ENCODE peak calls at places on chromosome 2, in four cellular contexts. N is astrocyte of the spinal cord, Z is heart right ventricle, U is endodermal cell. M is an unnamed sample.

GRCh38 chr2:58186501-58186900 is 54.6 kb downstream of the FANCL start:
- DNase-seq in Z (no peak), U (no peak), N (no peak), M (no peak)

GRCh38 chr2:98508690-98509054 is 64.0 kb downstream of the INPP4A start:
- DNase-seq in U (no peak), N (peak), Z (no peak), M (no peak)

GRCh38 chr2:11573418-11574175 is 39.8 kb downstream of the GREB1 start:
- DNase-seq in N (peak), U (peak), Z (no peak), M (no peak)

GRCh38 chr2:9951522-9952285 is at the start of gene GRHL1:
- DNase-seq in U (peak), Z (peak), N (peak), M (peak)

GRCh38 chr2:55843096-55843991 is 80.2 kb downstream of the EFEMP1 start:
- DNase-seq in N (peak), Z (no peak), U (no peak), M (no peak)

GRCh38 chr2:88737385-88737784 is 45.9 kb downstream of the RPIA start:
- DNase-seq in Z (no peak), U (no peak), N (no peak), M (no peak)

GRCh38 chr2:172094319-172095145 is 8.2 kb downstream of the DLX2 start:
- DNase-seq in N (no peak), Z (peak), U (peak), M (no peak)

GRCh38 chr2:20745924-20746555 is 76.9 kb downstream of the LDAH start:
- DNase-seq in Z (no peak), N (no peak), U (no peak), M (no peak)

GRCh38 chr2:215931256-215931903 is 82.0 kb downstream of the MREG start:
- DNase-seq in Z (no peak), N (peak), U (peak), M (peak)

GRCh38 chr2:172969171-172969570 is 106.5 kb upstream of the MAP3K20 start:
- DNase-seq in U (no peak), Z (no peak), N (no peak), M (no peak)

GRCh38 chr2:134705861-134706586 is 12.8 kb downstream of the TMEM163 start:
- DNase-seq in N (no peak), Z (no peak), U (peak), M (no peak)

GRCh38 chr2:240247868-240248820 is 107.7 kb upstream of the OTOS start:
- DNase-seq in Z (no peak), U (peak), N (no peak), M (no peak)

GRCh38 chr2:100767810-100768806 is 51.8 kb upstream of the NPAS2 start:
- DNase-seq in Z (no peak), N (no peak), U (no peak), M (no peak)

GRCh38 chr2:100767224-100767653 is 52.7 kb upstream of the NPAS2 start:
- DNase-seq in Z (no peak), N (peak), U (no peak), M (no peak)

GRCh38 chr2:100766806-100767205 is 53.1 kb upstream of the NPAS2 start:
- DNase-seq in N (peak), U (no peak), Z (no peak), M (no peak)

GRCh38 chr2:100773538-100773937 is 46.4 kb upstream of the NPAS2 start:
- DNase-seq in N (no peak), Z (no peak), U (no peak), M (no peak)

DNA sequence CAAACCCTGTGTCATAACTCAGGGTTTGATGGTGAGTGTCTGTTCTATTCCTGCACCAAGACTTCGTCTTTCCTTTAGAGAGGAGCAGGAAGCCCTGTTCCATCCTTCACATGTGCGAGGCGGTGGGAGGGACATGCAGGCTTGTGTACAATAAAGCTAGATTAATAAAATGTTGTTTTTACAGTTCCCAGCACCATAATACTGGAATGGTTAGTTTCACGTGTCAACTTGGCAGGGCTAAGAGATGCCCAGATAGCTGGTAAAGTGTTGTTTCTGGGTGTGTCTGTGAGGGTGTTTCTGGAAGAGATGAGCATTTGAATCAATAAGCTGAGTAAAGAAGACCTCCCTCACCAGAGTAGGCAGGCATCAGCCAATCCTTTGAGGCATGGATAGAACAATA is 48.8 kb upstream of the NPAS2 start:
- DNase-seq in U (no peak), N (no peak), Z (no peak), M (no peak)
- TF ChIP-seq CTCF in U (no peak), N (no peak), Z (no peak), M (no peak)

GRCh38 chr2:44801289-44801675 is 140.2 kb upstream of the SIX3 start:
- DNase-seq in Z (no peak), N (no peak), U (peak), M (no peak)

GRCh38 chr2:44803100-44803424 is 138.4 kb upstream of the SIX3 start:
- DNase-seq in U (no peak), Z (no peak), N (no peak), M (no peak)

GRCh38 chr2:44804406-44805235 is 136.9 kb upstream of the SIX3 start:
- DNase-seq in U (peak), N (no peak), Z (no peak), M (no peak)

GRCh38 chr2:44801676-44802408 is 139.7 kb upstream of the SIX3 start:
- DNase-seq in N (no peak), U (peak), Z (no peak), M (no peak)

GRCh38 chr2:44802409-44803099 is 138.9 kb upstream of the SIX3 start:
- DNase-seq in N (peak), U (peak), Z (no peak), M (no peak)
- H3K4me3 ChIP-seq in N (no peak), U (peak), Z (peak), M (no peak)

GRCh38 chr2:217058791-217059755 is 199.2 kb upstream of the TNP1 start:
- DNase-seq in N (no peak), Z (no peak), U (no peak), M (no peak)
- TF ChIP-seq CTCF in N (no peak), Z (no peak), U (peak), M (no peak)

GRCh38 chr2:27664622-27665363 is 1.1 kb downstream of the SLC4A1AP start:
- DNase-seq in N (no peak), Z (no peak), U (no peak), M (no peak)
- H3K4me3 ChIP-seq in N (peak), Z (peak), U (peak), M (peak)

GRCh38 chr2:202278036-202278760 is 12.6 kb downstream of the NOP58 start:
- DNase-seq in Z (no peak), U (peak), N (peak), M (no peak)

DNA sequence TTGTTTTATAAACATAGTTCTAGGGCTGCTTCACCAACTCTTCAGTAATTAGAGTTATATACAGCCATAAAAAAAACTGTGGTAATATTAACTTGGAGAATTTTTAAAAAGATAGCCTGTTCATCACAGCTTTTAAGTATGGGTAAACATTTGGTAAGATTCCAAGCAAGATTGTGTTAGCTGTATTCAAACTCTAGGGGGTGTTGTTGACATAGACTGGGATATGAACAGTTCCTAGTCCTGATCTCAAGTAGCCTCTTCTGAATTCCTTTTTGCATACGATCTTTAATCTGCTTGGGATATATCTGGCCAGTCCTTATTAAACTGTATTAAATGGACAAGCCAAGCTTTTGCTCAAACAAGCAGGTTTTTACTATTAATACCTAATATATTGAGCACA is 13.4 kb downstream of the NOP58 start:
- DNase-seq in Z (no peak), N (peak), U (no peak), M (no peak)
- TF ChIP-seq CTCF in Z (peak), N (peak), U (peak), M (peak)

GRCh38 chr2:202036601-202037037 is 3.0 kb downstream of the FZD7 start:
- DNase-seq in U (peak), N (peak), Z (peak), M (no peak)

GRCh38 chr2:202034249-202035088 is 814 bp downstream of the FZD7 start:
- DNase-seq in N (peak), Z (peak), U (peak), M (no peak)

GRCh38 chr2:202033317-202034248 is at the start of gene FZD7:
- DNase-seq in Z (peak), U (peak), N (peak), M (peak)

GRCh38 chr2:202035941-202036372 is 2.3 kb downstream of the FZD7 start:
- DNase-seq in N (peak), Z (peak), U (peak), M (no peak)

DNA sequence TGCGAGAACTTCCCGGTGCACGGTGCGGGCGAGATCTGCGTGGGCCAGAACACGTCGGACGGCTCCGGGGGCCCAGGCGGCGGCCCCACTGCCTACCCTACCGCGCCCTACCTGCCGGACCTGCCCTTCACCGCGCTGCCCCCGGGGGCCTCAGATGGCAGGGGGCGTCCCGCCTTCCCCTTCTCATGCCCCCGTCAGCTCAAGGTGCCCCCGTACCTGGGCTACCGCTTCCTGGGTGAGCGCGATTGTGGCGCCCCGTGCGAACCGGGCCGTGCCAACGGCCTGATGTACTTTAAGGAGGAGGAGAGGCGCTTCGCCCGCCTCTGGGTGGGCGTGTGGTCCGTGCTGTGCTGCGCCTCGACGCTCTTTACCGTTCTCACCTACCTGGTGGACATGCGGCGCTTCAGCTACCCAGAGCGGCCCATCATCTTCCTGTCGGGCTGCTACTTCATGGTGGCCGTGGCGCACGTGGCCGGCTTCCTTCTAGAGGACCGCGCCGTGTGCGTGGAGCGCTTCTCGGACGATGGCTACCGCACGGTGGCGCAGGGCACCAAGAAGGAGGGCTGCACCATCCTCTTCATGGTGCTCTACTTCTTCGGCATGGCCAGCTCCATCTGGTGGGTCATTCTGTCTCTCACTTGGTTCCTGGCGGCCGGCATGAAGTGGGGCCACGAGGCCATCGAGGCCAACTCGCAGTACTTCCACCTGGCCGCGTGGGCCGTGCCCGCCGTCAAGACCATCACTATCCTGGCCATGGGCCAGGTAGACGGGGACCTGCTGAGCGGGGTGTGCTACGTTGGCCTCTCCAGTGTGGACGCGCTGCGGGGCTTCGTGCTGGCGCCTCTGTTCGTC is 1.7 kb downstream of the FZD7 start:
- DNase-seq in U (peak), N (peak), Z (peak), M (no peak)
- H3K4me3 ChIP-seq in U (peak), N (peak), Z (peak), M (peak)

GRCh38 chr2:127107622-127107999 is 657 bp upstream of the BIN1 start:
- DNase-seq in Z (no peak), U (no peak), N (peak), M (no peak)
- TF ChIP-seq CTCF in Z (no peak), U (peak), N (peak), M (no peak)

GRCh38 chr2:219521066-219521880 is 7.0 kb downstream of the ASIC4 start:
- DNase-seq in U (peak), N (peak), Z (peak), M (no peak)

GRCh38 chr2:219524817-219525216 is 10.5 kb downstream of the ASIC4 start:
- DNase-seq in U (no peak), Z (no peak), N (no peak), M (no peak)

GRCh38 chr2:219523031-219523671 is 8.9 kb downstream of the ASIC4 start:
- DNase-seq in Z (no peak), U (peak), N (no peak), M (no peak)

GRCh38 chr2:219520079-219520478 is 5.8 kb downstream of the ASIC4 start:
- DNase-seq in Z (no peak), N (no peak), U (peak), M (no peak)

GRCh38 chr2:219522111-219523030 is 8.1 kb downstream of the ASIC4 start:
- DNase-seq in U (peak), Z (no peak), N (peak), M (peak)
- H3K4me3 ChIP-seq in U (no peak), Z (peak), N (peak), M (peak)

GRCh38 chr2:5368263-5368662 is 323.9 kb upstream of the SOX11 start:
- DNase-seq in N (no peak), U (peak), Z (no peak), M (no peak)
- TF ChIP-seq CTCF in N (no peak), U (peak), Z (no peak), M (no peak)